ENCODE peak calls at places on chromosomes 7 and 10, in seven cellular contexts. B, I, O, G, T, H and M are unnamed samples.

GRCh38 chr7:105745681-105746330 is 130.6 kb downstream of the ATXN7L1 start:
- DNase-seq in G (no peak), O (no peak), H (no peak), T (peak; percentile 12), I (no peak), B (no peak), M (no peak)

GRCh38 chr7:12490105-12490688 is 80.3 kb upstream of the SCIN start:
- DNase-seq in T (peak; percentile 7), B (no peak), O (no peak), G (no peak), I (no peak), H (peak; percentile 40), M (no peak)

GRCh38 chr7:50613473-50613872 is 48.3 kb upstream of the DDC start:
- DNase-seq in I (no peak), T (no peak), O (no peak), G (no peak), B (no peak), H (no peak), M (no peak)

GRCh38 chr7:191105-192034 is 1.0 kb upstream of the FAM20C start:
- DNase-seq in G (no peak), T (peak; percentile 33), H (peak; percentile 42), B (no peak), O (no peak), I (no peak), M (peak; percentile 75)

GRCh38 chr10:43287056-43288007 is 20.5 kb upstream of the RASGEF1A start:
- DNase-seq in H (peak; percentile 85), G (no peak), O (no peak), I (no peak), B (no peak), T (no peak), M (no peak)

GRCh38 chr7:100366411-100367250 is 6.7 kb upstream of the PILRA start:
- DNase-seq in T (no peak), I (no peak), B (no peak), H (peak; percentile 42), O (no peak), G (no peak), M (no peak)

GRCh38 chr10:61899045-61899444 is 2.5 kb upstream of the ARID5B start:
- DNase-seq in B (no peak), I (no peak), G (no peak), T (no peak), H (peak; percentile 57), O (no peak), M (no peak)

GRCh38 chr10:17214991-17215781 is 12.9 kb upstream of the VIM start:
- DNase-seq in T (no peak), I (no peak), B (no peak), H (peak; percentile 66), O (no peak), G (no peak), M (peak; percentile 86)

GRCh38 chr10:70615784-70616511 is 13.4 kb upstream of the PRF1 start:
- DNase-seq in O (no peak), G (no peak), I (no peak), T (no peak), B (no peak), H (peak; percentile 66), M (no peak)

GRCh38 chr10:28676297-28676967 is 889 bp upstream of the BAMBI start:
- DNase-seq in B (peak; percentile 44), O (no peak), H (peak; percentile 41), I (no peak), T (no peak), G (no peak), M (peak; percentile 70)

GRCh38 chr7:132666786-132667185 is 90.5 kb upstream of the PLXNA4 start:
- DNase-seq in O (no peak), B (no peak), G (no peak), I (no peak), T (no peak), H (no peak), M (no peak)

GRCh38 chr7:26397326-26397725 is 105.7 kb downstream of the SNX10 start:
- DNase-seq in I (no peak), B (no peak), H (no peak), O (no peak), T (no peak), G (peak; percentile 34), M (no peak)

GRCh38 chr7:140593583-140593982 is 47.0 kb downstream of the DENND2A start:
- DNase-seq in T (no peak), G (no peak), H (no peak), O (no peak), I (no peak), B (no peak), M (no peak)

GRCh38 chr10:89553064-89553734 is 17.8 kb upstream of the SLC16A12 start:
- DNase-seq in G (no peak), O (no peak), I (no peak), B (no peak), T (no peak), H (no peak), M (no peak)

GRCh38 chr7:82598958-82599357 is 155.4 kb upstream of the CACNA2D1 start:
- DNase-seq in G (no peak), T (no peak), O (no peak), I (no peak), H (no peak), B (no peak), M (no peak)

GRCh38 chr10:117216611-117217195 is 19.4 kb downstream of the KCNK18 start:
- DNase-seq in T (peak; percentile 94), B (peak; percentile 88), O (peak; percentile 55), G (peak; percentile 82), I (peak; percentile 60), H (peak; percentile 83), M (no peak)

GRCh38 chr7:1662101-1662500 is 8.0 kb upstream of the ELFN1 start:
- DNase-seq in T (no peak), H (no peak), B (no peak), O (no peak), I (no peak), G (peak; percentile 4), M (no peak)

GRCh38 chr10:67622984-67623383 is 73.0 kb downstream of the CTNNA3 start:
- DNase-seq in H (no peak), G (no peak), B (no peak), T (no peak), I (no peak), O (no peak), M (no peak)

GRCh38 chr7:142298009-142298408 is 40.2 kb upstream of the PRSS58 start:
- DNase-seq in I (no peak), T (peak; percentile 52), O (no peak), B (peak; percentile 44), G (no peak), H (peak; percentile 12), M (no peak)

GRCh38 chr7:2404714-2405119 is 1.3 kb downstream of the CHST12 start:
- DNase-seq in B (no peak), H (no peak), G (no peak), T (no peak), I (no peak), O (no peak), M (no peak)

GRCh38 chr7:93575555-93576397 is 1.3 kb upstream of the CALCR start:
- DNase-seq in O (no peak), H (no peak), T (peak; percentile 20), I (no peak), G (no peak), B (no peak), M (no peak)

GRCh38 chr10:26780106-26780792 is 80.5 kb downstream of the ABI1 start:
- DNase-seq in T (no peak), O (no peak), I (no peak), B (no peak), H (no peak), G (no peak), M (no peak)

GRCh38 chr7:150503581-150503980 is 11.1 kb upstream of the GIMAP7 start:
- DNase-seq in B (no peak), T (no peak), H (no peak), O (no peak), I (no peak), G (no peak), M (no peak)

GRCh38 chr10:77320852-77321496 is 316.6 kb downstream of the KCNMA1 start:
- DNase-seq in G (no peak), H (no peak), B (no peak), T (no peak), I (no peak), O (no peak), M (no peak)

GRCh38 chr10:94747137-94747536 is 15.3 kb upstream of the CYP2C19 start:
- DNase-seq in H (no peak), T (no peak), G (no peak), O (no peak), B (no peak), I (no peak), M (no peak)

GRCh38 chr7:94642838-94643653 is 12.9 kb downstream of the SGCE start:
- DNase-seq in B (no peak), G (no peak), I (no peak), T (no peak), O (no peak), H (no peak), M (no peak)

GRCh38 chr10:49647985-49648795 is 31.3 kb upstream of the C10orf53 start:
- DNase-seq in B (no peak), H (no peak), T (no peak), I (no peak), G (no peak), O (no peak), M (peak; percentile 38)

GRCh38 chr7:360454-361100 is 70.6 kb downstream of the FOXL3 start:
- DNase-seq in G (no peak), T (no peak), I (no peak), O (no peak), B (no peak), H (no peak), M (no peak)

GRCh38 chr10:75400163-75400768 is 1.3 kb downstream of the ZNF503 start:
- DNase-seq in H (no peak), G (peak; percentile 75), O (no peak), T (no peak), I (no peak), B (no peak), M (no peak)

GRCh38 chr7:71322201-71322600 is 190.3 kb downstream of the GALNT17 start:
- DNase-seq in B (no peak), G (no peak), H (no peak), O (no peak), I (no peak), T (no peak), M (no peak)

GRCh38 chr10:13453896-13454295 is 74.9 kb downstream of the BEND7 start:
- DNase-seq in I (no peak), B (no peak), T (no peak), H (peak; percentile 32), G (no peak), O (no peak), M (no peak)

GRCh38 chr7:22393825-22394458 is 37.0 kb upstream of the RAPGEF5 start:
- DNase-seq in G (no peak), O (no peak), I (no peak), T (no peak), H (no peak), B (no peak), M (no peak)

GRCh38 chr7:121777672-121778071 is 95.3 kb upstream of the PTPRZ1 start:
- DNase-seq in T (no peak), I (no peak), B (no peak), O (no peak), G (no peak), H (no peak), M (no peak)

GRCh38 chr7:92366730-92367129 is 80.6 kb upstream of the GATAD1 start:
- DNase-seq in G (no peak), T (no peak), B (no peak), I (no peak), O (no peak), H (no peak), M (no peak)

GRCh38 chr7:40306596-40306995 is 171.8 kb downstream of the SUGCT start:
- DNase-seq in O (no peak), H (no peak), T (no peak), B (no peak), I (no peak), G (no peak), M (no peak)

GRCh38 chr7:1777122-1777521 is 107.0 kb downstream of the ELFN1 start:
- DNase-seq in I (no peak), O (no peak), B (no peak), H (no peak), T (no peak), G (no peak), M (no peak)

GRCh38 chr10:9038146-9038714 is 983.7 kb downstream of the GATA3 start:
- DNase-seq in G (no peak), B (no peak), T (no peak), O (no peak), H (no peak), I (no peak), M (no peak)

GRCh38 chr10:122276611-122277205 is 5.6 kb downstream of the BTBD16 start:
- DNase-seq in B (no peak), T (no peak), I (no peak), G (no peak), H (no peak), O (no peak), M (no peak)